ENCODE peak calls at places on chromosomes 12 and 14, in five cellular contexts. R is A549, E is IMR-90, X is HepG2, L is K562. P is an unnamed sample.

GRCh38 chr14:96001866-96002510 is 37.2 kb upstream of the C14orf132 start:
- DNase-seq in R (no peak), E (peak), L (no peak), X (no peak), P (no peak)

GRCh38 chr14:61459229-61459628 is 137.8 kb downstream of the PRKCH start:
- DNase-seq in E (no peak), X (no peak), L (no peak), R (no peak), P (no peak)

GRCh38 chr12:32896438-32897275 is at the start of gene PKP2:
- DNase-seq in L (peak), E (no peak), X (peak), R (peak), P (no peak)

GRCh38 chr14:100620437-100621100 is 33.4 kb upstream of the BEGAIN start:
- DNase-seq in R (no peak), L (no peak), X (no peak), E (no peak), P (no peak)

GRCh38 chr14:105389534-105389933 is 8.8 kb upstream of the TEX22 start:
- DNase-seq in X (no peak), E (no peak), L (no peak), R (no peak), P (no peak)

GRCh38 chr12:15956010-15956409 is 44.9 kb downstream of the DERA start:
- DNase-seq in X (no peak), R (no peak), L (no peak), E (no peak), P (no peak)

GRCh38 chr14:31596691-31597090 is 35.5 kb downstream of the NUBPL start:
- DNase-seq in X (no peak), L (no peak), R (no peak), E (peak), P (no peak)

GRCh38 chr14:23572841-23573240 is 5.2 kb upstream of the AP1G2 start:
- DNase-seq in E (no peak), R (no peak), X (peak), L (no peak), P (no peak)

GRCh38 chr14:41922014-41922413 is 315.3 kb downstream of the LRFN5 start:
- DNase-seq in X (no peak), L (no peak), E (no peak), R (no peak), P (no peak)

GRCh38 chr12:48767047-48767446 is 21.8 kb downstream of the ADCY6 start:
- DNase-seq in L (no peak), R (no peak), X (no peak), E (no peak), P (no peak)

GRCh38 chr14:54025661-54026060 is 69.0 kb upstream of the BMP4 start:
- DNase-seq in E (peak), R (peak), X (peak), L (no peak), P (no peak)

GRCh38 chr12:94628369-94628768 is 22.0 kb downstream of the TMCC3 start:
- DNase-seq in L (no peak), R (no peak), E (no peak), X (no peak), P (no peak)

GRCh38 chr12:84150226-84150625 is 762.4 kb downstream of the SLC6A15 start:
- DNase-seq in X (no peak), R (no peak), E (no peak), L (no peak), P (no peak)

GRCh38 chr12:1908758-1909157 is 9.7 kb downstream of the CACNA2D4 start:
- DNase-seq in R (no peak), E (no peak), X (no peak), L (no peak), P (no peak)

GRCh38 chr12:49219417-49220026 is 30.6 kb upstream of the TUBA1A start:
- DNase-seq in L (no peak), X (no peak), R (no peak), E (no peak), P (no peak)

GRCh38 chr14:76902591-76902990 is 76.4 kb downstream of the LRRC74A start:
- DNase-seq in E (no peak), X (no peak), L (no peak), R (no peak), P (no peak)

GRCh38 chr12:121535150-121536057 is 45.4 kb downstream of the KDM2B start:
- DNase-seq in L (no peak), X (no peak), E (no peak), R (no peak), P (no peak)

GRCh38 chr12:121536058-121536928 is 44.5 kb downstream of the KDM2B start:
- DNase-seq in E (peak), X (no peak), R (peak), L (peak), P (no peak)

GRCh38 chr12:121538699-121539061 is 42.1 kb downstream of the KDM2B start:
- DNase-seq in L (peak), E (peak), X (peak), R (peak), P (no peak)

GRCh38 chr12:121537814-121538698 is 42.8 kb downstream of the KDM2B start:
- DNase-seq in R (no peak), X (no peak), L (no peak), E (no peak), P (no peak)

GRCh38 chr12:121536929-121537813 is 43.7 kb downstream of the KDM2B start:
- DNase-seq in X (peak), L (peak), R (peak), E (peak), P (peak)
- TF ChIP-seq POLR2A in X (peak), L (no peak), R (peak), E (no peak), P (peak)

GRCh38 chr12:80442426-80443222 is 1.4 kb upstream of the PTPRQ start:
- DNase-seq in R (peak), X (peak), E (peak), L (no peak), P (no peak)

GRCh38 chr12:80443974-80444666 is at the start of gene PTPRQ:
- DNase-seq in R (peak), L (no peak), E (peak), X (no peak), P (no peak)

GRCh38 chr12:80445083-80445482 is 1.0 kb downstream of the PTPRQ start:
- DNase-seq in R (no peak), L (no peak), X (no peak), E (peak), P (no peak)

DNA sequence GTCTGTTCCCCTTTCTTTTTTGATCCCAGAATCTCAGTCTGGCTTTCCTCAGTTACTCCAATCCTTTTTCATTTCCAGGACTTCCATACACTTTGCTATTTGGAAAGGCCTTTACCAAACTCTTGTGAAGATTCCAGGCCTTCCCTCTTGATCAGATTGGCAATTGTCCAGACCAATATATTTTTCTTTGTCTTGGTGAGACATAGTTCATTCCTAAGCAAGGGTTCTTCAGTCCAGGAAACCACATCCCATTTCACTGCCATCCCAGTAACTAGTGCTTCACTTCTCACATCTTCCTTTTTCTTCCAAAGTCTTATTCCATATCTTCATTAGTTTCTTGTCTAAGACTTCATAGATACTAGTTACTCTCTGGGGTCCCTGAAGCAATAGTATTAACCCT is 2.1 kb upstream of the PTPRQ start:
- DNase-seq in L (no peak), X (no peak), E (peak), R (no peak), P (no peak)
- TF ChIP-seq BHLHE40 in L (no peak), X (no peak), E (no peak), R (no peak), P (no peak)

GRCh38 chr12:92221916-92222315 is 76.3 kb upstream of the BTG1 start:
- DNase-seq in L (no peak), X (no peak), E (no peak), R (no peak), P (no peak)
- TF ChIP-seq POLR2A in L (no peak), X (no peak), E (no peak), R (no peak), P (no peak)

GRCh38 chr12:88362439-88362838 is 217.8 kb downstream of the KITLG start:
- DNase-seq in X (no peak), R (no peak), E (peak), L (no peak), P (no peak)

GRCh38 chr12:88361493-88361892 is 218.8 kb downstream of the KITLG start:
- DNase-seq in X (no peak), E (peak), R (peak), L (no peak), P (no peak)

GRCh38 chr12:88360349-88360748 is 218.2 kb downstream of the TMTC3 start:
- DNase-seq in X (no peak), E (no peak), L (no peak), R (no peak), P (no peak)
- TF ChIP-seq BHLHE40 in X (no peak), E (no peak), L (no peak), R (no peak), P (no peak)

GRCh38 chr12:21129906-21130305 is 1.1 kb upstream of the SLCO1B1 start:
- DNase-seq in R (no peak), E (no peak), X (no peak), L (no peak), P (no peak)
- TF ChIP-seq POLR2A in R (no peak), E (no peak), X (no peak), L (no peak), P (no peak)

DNA sequence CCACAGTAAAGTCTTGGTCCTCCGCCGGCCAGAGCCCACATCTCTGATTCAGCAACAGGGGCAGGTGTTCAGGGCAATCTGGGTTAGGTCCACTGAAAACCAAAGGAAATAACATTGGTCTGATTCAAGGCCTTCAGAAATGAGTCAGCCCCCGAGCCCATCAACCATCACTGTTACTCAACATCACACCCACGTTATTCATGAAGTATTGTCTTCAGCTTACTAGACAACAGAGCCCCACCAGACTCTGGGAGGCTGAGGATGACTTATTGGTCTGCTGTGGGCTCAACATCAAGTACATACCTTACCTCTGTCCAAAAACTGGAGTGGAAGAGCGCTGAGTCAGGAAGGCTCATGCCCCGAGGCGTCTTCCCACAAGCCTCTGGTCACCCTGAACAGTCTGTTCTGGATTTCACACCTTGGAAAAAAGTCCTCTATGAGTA is 97.5 kb downstream of the ZFP36L1 start:
- DNase-seq in X (peak), L (no peak), R (peak), E (peak), P (peak)
- TF ChIP-seq BHLHE40 in X (no peak), L (no peak), R (no peak), E (peak), P (peak)

GRCh38 chr14:106844608-106845285 is 1318.4 kb downstream of the TMEM121 start:
- DNase-seq in X (peak), R (peak), E (no peak), L (no peak), P (no peak)
- TF ChIP-seq POLR2A in X (peak), R (peak), E (no peak), L (no peak), P (peak)